ENCODE peak calls at places on chromosomes 6 and 20, in six cellular contexts. Q is tibial artery; K is naive thymus-derived CD4-positive, alpha-beta T cell; Y is psoas muscle; I is tibial nerve; W is Panc1. T is an unnamed sample.

GRCh38 chr6:169933839-169934698 is 182.6 kb downstream of the ERMARD start:
- DNase-seq in Q (no peak), K (no peak), Y (peak; percentile 85), I (no peak), W (no peak), T (no peak)

GRCh38 chr6:151179321-151179720 is 60.4 kb upstream of the AKAP12 start:
- DNase-seq in Q (no peak), K (no peak), Y (no peak), I (no peak), W (no peak), T (no peak)

GRCh38 chr6:32222333-32223230 is 1.3 kb downstream of the NOTCH4 start:
- DNase-seq in Q (peak; percentile 54), K (no peak), Y (no peak), I (no peak), W (no peak), T (no peak)

GRCh38 chr6:13406051-13406477 is 77.7 kb upstream of the TBC1D7 start:
- DNase-seq in Q (no peak), K (no peak), Y (peak; percentile 59), I (no peak), W (no peak), T (no peak)

GRCh38 chr6:28124971-28125353 is 553 bp downstream of the ZSCAN16 start:
- DNase-seq in Q (no peak), K (peak; percentile 70), Y (no peak), I (no peak), W (no peak), T (no peak)

GRCh38 chr20:5751856-5752255 is 1.7 kb downstream of the SHLD1 start:
- DNase-seq in Q (no peak), K (no peak), Y (no peak), I (no peak), W (no peak), T (no peak)

GRCh38 chr20:17725094-17725835 is 25.5 kb downstream of the BANF2 start:
- DNase-seq in Q (no peak), K (no peak), Y (no peak), I (no peak), W (no peak), T (no peak)

GRCh38 chr6:106163446-106163965 is 77.4 kb downstream of the PRDM1 start:
- DNase-seq in Q (no peak), K (no peak), Y (no peak), I (no peak), W (no peak), T (no peak)

GRCh38 chr6:6386010-6386409 is 65.5 kb upstream of the F13A1 start:
- DNase-seq in Q (no peak), K (no peak), Y (no peak), I (no peak), W (no peak), T (no peak)

GRCh38 chr20:43404880-43405279 is 52.8 kb upstream of the SRSF6 start:
- DNase-seq in Q (no peak), K (no peak), Y (no peak), I (no peak), W (no peak), T (no peak)

GRCh38 chr6:116456927-116457326 is 4.2 kb upstream of the CALHM6 start:
- DNase-seq in Q (no peak), K (no peak), Y (no peak), I (no peak), W (no peak), T (no peak)

GRCh38 chr6:98932424-98932823 is 15.3 kb downstream of the FBXL4 start:
- DNase-seq in Q (no peak), K (no peak), Y (no peak), I (no peak), W (no peak), T (no peak)

GRCh38 chr20:13817342-13817741 is 32.5 kb downstream of the NDUFAF5 start:
- DNase-seq in Q (no peak), K (no peak), Y (no peak), I (no peak), W (peak; percentile 4), T (no peak)

GRCh38 chr6:18186033-18186432 is 30.8 kb downstream of the KDM1B start:
- DNase-seq in Q (no peak), K (no peak), Y (no peak), I (no peak), W (no peak), T (no peak)

GRCh38 chr6:38110407-38111025 is 291.0 kb downstream of the ZFAND3 start:
- DNase-seq in Q (no peak), K (no peak), Y (peak; percentile 57), I (no peak), W (no peak), T (peak; percentile 16)

GRCh38 chr6:80728830-80729229 is 622.4 kb downstream of the BCKDHB start:
- DNase-seq in Q (no peak), K (no peak), Y (no peak), I (no peak), W (no peak), T (no peak)

GRCh38 chr6:73983367-73983766 is 287.4 kb downstream of the CD109 start:
- DNase-seq in Q (no peak), K (no peak), Y (no peak), I (no peak), W (no peak), T (no peak)

GRCh38 chr6:1575213-1576041 is 34.3 kb upstream of the FOXC1 start:
- DNase-seq in Q (peak; percentile 90), K (no peak), Y (no peak), I (no peak), W (no peak), T (no peak)

GRCh38 chr20:51631011-51631950 is 88.8 kb upstream of the NFATC2 start:
- DNase-seq in Q (peak; percentile 85), K (no peak), Y (peak; percentile 82), I (peak; percentile 55), W (peak; percentile 85), T (no peak)

GRCh38 chr20:11675920-11676617 is 241.6 kb upstream of the BTBD3 start:
- DNase-seq in Q (no peak), K (no peak), Y (no peak), I (no peak), W (no peak), T (no peak)

GRCh38 chr6:7899046-7899888 is 11.3 kb downstream of the TXNDC5 start:
- DNase-seq in Q (no peak), K (no peak), Y (no peak), I (no peak), W (no peak), T (no peak)

GRCh38 chr6:47509937-47510336 is 32.3 kb downstream of the CD2AP start:
- DNase-seq in Q (no peak), K (no peak), Y (no peak), I (no peak), W (no peak), T (no peak)
- H3K9me3 ChIP-seq in Q (peaks cover 18% of the 10 kb centered on the region), K (no peaks in the 10 kb centered on the region), Y (no peaks in the 10 kb centered on the region), I (peaks cover 13% of the 10 kb centered on the region), W (peaks cover 18% of the 10 kb centered on the region), T (peaks cover 3% of the 10 kb centered on the region)

DNA sequence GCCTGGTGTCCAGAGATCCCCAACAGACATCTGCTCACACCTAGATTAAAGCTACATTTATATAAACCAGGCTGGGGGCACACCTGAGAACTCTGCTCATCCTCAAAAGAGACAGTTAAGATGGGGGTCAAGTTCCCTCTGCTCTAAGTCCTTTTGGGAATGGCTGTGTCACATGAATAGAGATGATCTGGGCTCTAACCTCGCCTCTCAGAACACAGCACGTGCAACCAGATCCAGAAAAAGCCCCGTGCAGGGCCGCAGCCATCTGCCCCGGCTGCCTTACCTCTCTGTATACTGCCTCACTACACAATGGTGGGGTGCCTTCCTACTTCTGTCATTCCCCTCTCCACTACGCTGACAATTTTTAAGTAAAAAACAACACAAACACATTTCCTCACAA is 5.9 kb downstream of the MTCH1 start:
- DNase-seq in Q (no peak), K (no peak), Y (no peak), I (no peak), W (no peak), T (no peak)
- H3K4me1 ChIP-seq in Q (peaks cover 34% of the 10 kb centered on the region), K (peaks cover 24% of the 10 kb centered on the region), Y (peaks cover 47% of the 10 kb centered on the region), I (peaks cover 34% of the 10 kb centered on the region), W (peaks cover 24% of the 10 kb centered on the region), T (peaks cover 7% of the 10 kb centered on the region)

DNA sequence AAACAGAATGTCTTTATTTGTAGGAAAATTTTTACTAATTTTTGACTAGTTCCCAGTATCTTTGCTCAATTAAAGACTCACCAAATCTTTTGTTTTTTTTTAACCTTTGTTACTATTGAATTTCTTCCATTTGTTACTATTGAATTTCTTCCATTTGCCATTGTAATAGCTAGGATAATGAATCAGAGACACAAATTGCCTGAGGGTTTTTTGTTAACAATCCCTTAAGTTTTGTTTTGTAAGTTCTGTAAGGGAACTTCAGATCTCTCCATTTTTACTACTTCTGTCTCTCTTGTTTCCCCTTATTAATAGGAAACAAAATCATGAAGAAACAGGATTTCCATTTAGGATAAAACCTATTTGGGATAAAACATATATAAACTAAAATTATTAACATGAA is 104.3 kb downstream of the MAP3K4 start:
- DNase-seq in Q (no peak), K (no peak), Y (no peak), I (no peak), W (no peak), T (peak; percentile 40)
- H3K36me3 ChIP-seq in Q (peaks cover 86% of the 10 kb centered on the region), K (peaks cover 38% of the 10 kb centered on the region), Y (peaks cover 5% of the 10 kb centered on the region), I (peaks cover 6% of the 10 kb centered on the region), W (peaks cover 34% of the 10 kb centered on the region), T (no peaks in the 10 kb centered on the region)

GRCh38 chr6:40972190-40972589 is 66.8 kb downstream of the UNC5CL start:
- DNase-seq in Q (no peak), K (no peak), Y (no peak), I (no peak), W (no peak), T (no peak)

GRCh38 chr6:40973304-40973703 is 65.7 kb downstream of the UNC5CL start:
- DNase-seq in Q (no peak), K (no peak), Y (no peak), I (no peak), W (no peak), T (no peak)

GRCh38 chr6:40978687-40979289 is 60.2 kb downstream of the UNC5CL start:
- DNase-seq in Q (no peak), K (no peak), Y (no peak), I (no peak), W (no peak), T (no peak)

GRCh38 chr6:40972814-40973213 is 66.2 kb downstream of the UNC5CL start:
- DNase-seq in Q (no peak), K (no peak), Y (no peak), I (no peak), W (no peak), T (no peak)

GRCh38 chr6:40977085-40977484 is 61.9 kb downstream of the UNC5CL start:
- DNase-seq in Q (no peak), K (no peak), Y (no peak), I (no peak), W (no peak), T (no peak)
- H3K9me3 ChIP-seq in Q (no peaks in the 10 kb centered on the region), K (no peaks in the 10 kb centered on the region), Y (peaks cover 3% of the 10 kb centered on the region), I (no peaks in the 10 kb centered on the region), W (no peaks in the 10 kb centered on the region), T (no peaks in the 10 kb centered on the region)

DNA sequence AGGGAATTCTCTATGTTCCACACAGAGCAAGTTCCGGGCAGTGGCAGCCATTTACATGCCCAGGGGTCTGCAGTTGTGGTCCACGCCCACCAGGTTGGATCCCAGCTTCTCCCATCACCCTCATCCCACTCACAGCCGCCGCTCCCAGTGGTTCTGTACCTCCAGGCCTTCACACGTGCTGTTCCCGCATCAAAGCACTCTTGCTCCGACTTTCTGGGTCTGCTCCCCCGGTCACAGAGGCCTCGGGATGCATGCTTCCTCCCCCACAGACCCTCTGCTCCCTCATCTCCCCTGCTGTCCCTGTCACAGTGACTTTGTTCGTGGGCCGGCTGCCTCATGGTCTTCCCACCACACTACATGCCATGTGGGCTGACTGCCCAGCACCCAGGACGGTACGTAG is 332.5 kb downstream of the TAF4 start:
- DNase-seq in Q (no peak), K (no peak), Y (peak; percentile 25), I (no peak), W (no peak), T (no peak)
- H3K4me1 ChIP-seq in Q (no peaks in the 10 kb centered on the region), K (no peaks in the 10 kb centered on the region), Y (no peaks in the 10 kb centered on the region), I (no peaks in the 10 kb centered on the region), W (no peaks in the 10 kb centered on the region), T (no peaks in the 10 kb centered on the region)

T was measured in HAP-1.